ENCODE peak calls at places on chromosomes 12 and 14, in ten cellular contexts. One of them, this sample, is unnamed.

GRCh38 chr14:36069535-36069900 is 107.0 kb downstream of the PTCSC3 start:
- DNase-seq in pulmonary artery endothelial cell: no peak
- DNase-seq in NCI-H226: peak
- DNase-seq in CD4-positive, alpha-beta T cell: no peak
- DNase-seq in NCI-H510A: peak
- DNase-seq in heart left ventricle: no peak
- DNase-seq in uterus: no peak
- DNase-seq in T-helper 17 cell: no peak
- DNase-seq in NCI-H2081: peak
- DNase-seq in LoVo: peak
- DNase-seq in this sample: no peak

GRCh38 chr14:100871234-100872186 is 32.0 kb downstream of the RTL1 start:
- DNase-seq in pulmonary artery endothelial cell: no peak
- DNase-seq in NCI-H226: peak
- DNase-seq in CD4-positive, alpha-beta T cell: no peak
- DNase-seq in NCI-H510A: no peak
- DNase-seq in heart left ventricle: no peak
- DNase-seq in uterus: no peak
- DNase-seq in T-helper 17 cell: no peak
- DNase-seq in NCI-H2081: no peak
- DNase-seq in LoVo: no peak
- DNase-seq in this sample: no peak

GRCh38 chr14:90758028-90758889 is 58.0 kb downstream of the TTC7B start:
- DNase-seq in pulmonary artery endothelial cell: peak
- DNase-seq in NCI-H226: peak
- DNase-seq in CD4-positive, alpha-beta T cell: peak
- DNase-seq in NCI-H510A: peak
- DNase-seq in heart left ventricle: peak
- DNase-seq in uterus: peak
- DNase-seq in T-helper 17 cell: peak
- DNase-seq in NCI-H2081: peak
- DNase-seq in LoVo: peak
- DNase-seq in this sample: no peak

GRCh38 chr12:24714237-24714636 is 234.7 kb downstream of the BCAT1 start:
- DNase-seq in pulmonary artery endothelial cell: no peak
- DNase-seq in NCI-H226: no peak
- DNase-seq in CD4-positive, alpha-beta T cell: no peak
- DNase-seq in NCI-H510A: no peak
- DNase-seq in heart left ventricle: no peak
- DNase-seq in uterus: no peak
- DNase-seq in T-helper 17 cell: no peak
- DNase-seq in NCI-H2081: no peak
- DNase-seq in LoVo: no peak
- DNase-seq in this sample: no peak

GRCh38 chr12:76583301-76583700 is 23.7 kb upstream of the OSBPL8 start:
- DNase-seq in pulmonary artery endothelial cell: no peak
- DNase-seq in NCI-H226: no peak
- DNase-seq in CD4-positive, alpha-beta T cell: no peak
- DNase-seq in NCI-H510A: no peak
- DNase-seq in heart left ventricle: no peak
- DNase-seq in uterus: no peak
- DNase-seq in T-helper 17 cell: no peak
- DNase-seq in NCI-H2081: no peak
- DNase-seq in LoVo: no peak
- DNase-seq in this sample: no peak

GRCh38 chr12:90062799-90063198 is 354.2 kb upstream of the ATP2B1 start:
- DNase-seq in pulmonary artery endothelial cell: no peak
- DNase-seq in NCI-H226: no peak
- DNase-seq in CD4-positive, alpha-beta T cell: no peak
- DNase-seq in NCI-H510A: no peak
- DNase-seq in heart left ventricle: no peak
- DNase-seq in uterus: no peak
- DNase-seq in T-helper 17 cell: no peak
- DNase-seq in NCI-H2081: no peak
- DNase-seq in LoVo: peak
- DNase-seq in this sample: no peak

GRCh38 chr12:27505771-27506170 is 18.2 kb upstream of the PPFIBP1 start:
- DNase-seq in pulmonary artery endothelial cell: no peak
- DNase-seq in NCI-H226: no peak
- DNase-seq in CD4-positive, alpha-beta T cell: no peak
- DNase-seq in NCI-H510A: no peak
- DNase-seq in heart left ventricle: no peak
- DNase-seq in uterus: no peak
- DNase-seq in T-helper 17 cell: no peak
- DNase-seq in NCI-H2081: no peak
- DNase-seq in LoVo: no peak
- DNase-seq in this sample: no peak

GRCh38 chr12:130632582-130633174 is 83.4 kb downstream of the RIMBP2 start:
- DNase-seq in pulmonary artery endothelial cell: no peak
- DNase-seq in NCI-H226: no peak
- DNase-seq in CD4-positive, alpha-beta T cell: no peak
- DNase-seq in NCI-H510A: peak
- DNase-seq in heart left ventricle: no peak
- DNase-seq in uterus: no peak
- DNase-seq in T-helper 17 cell: no peak
- DNase-seq in NCI-H2081: peak
- DNase-seq in LoVo: no peak
- DNase-seq in this sample: no peak

GRCh38 chr12:89411846-89412245 is 59.5 kb upstream of the DUSP6 start:
- DNase-seq in pulmonary artery endothelial cell: no peak
- DNase-seq in NCI-H226: no peak
- DNase-seq in CD4-positive, alpha-beta T cell: no peak
- DNase-seq in NCI-H510A: no peak
- DNase-seq in heart left ventricle: no peak
- DNase-seq in uterus: no peak
- DNase-seq in T-helper 17 cell: no peak
- DNase-seq in NCI-H2081: no peak
- DNase-seq in LoVo: no peak
- DNase-seq in this sample: no peak

GRCh38 chr12:67520611-67521010 is 127.9 kb upstream of the DYRK2 start:
- DNase-seq in pulmonary artery endothelial cell: no peak
- DNase-seq in NCI-H226: no peak
- DNase-seq in CD4-positive, alpha-beta T cell: no peak
- DNase-seq in NCI-H510A: no peak
- DNase-seq in heart left ventricle: no peak
- DNase-seq in uterus: no peak
- DNase-seq in T-helper 17 cell: no peak
- DNase-seq in NCI-H2081: no peak
- DNase-seq in LoVo: no peak
- DNase-seq in this sample: no peak

GRCh38 chr14:20530771-20531571 is 25.6 kb downstream of the RNASE10 start:
- DNase-seq in pulmonary artery endothelial cell: peak
- DNase-seq in NCI-H226: peak
- DNase-seq in CD4-positive, alpha-beta T cell: peak
- DNase-seq in NCI-H510A: peak
- DNase-seq in heart left ventricle: peak
- DNase-seq in uterus: peak
- DNase-seq in T-helper 17 cell: peak
- DNase-seq in NCI-H2081: peak
- DNase-seq in LoVo: peak
- DNase-seq in this sample: no peak

GRCh38 chr12:51163795-51164194 is 9.1 kb downstream of the TFCP2 start:
- DNase-seq in pulmonary artery endothelial cell: no peak
- DNase-seq in NCI-H226: no peak
- DNase-seq in CD4-positive, alpha-beta T cell: no peak
- DNase-seq in NCI-H510A: no peak
- DNase-seq in heart left ventricle: no peak
- DNase-seq in uterus: no peak
- DNase-seq in T-helper 17 cell: no peak
- DNase-seq in NCI-H2081: no peak
- DNase-seq in LoVo: no peak
- DNase-seq in this sample: no peak

GRCh38 chr12:27549231-27549800 is 25.3 kb downstream of the PPFIBP1 start:
- DNase-seq in pulmonary artery endothelial cell: peak
- DNase-seq in NCI-H226: peak
- DNase-seq in CD4-positive, alpha-beta T cell: no peak
- DNase-seq in NCI-H510A: no peak
- DNase-seq in heart left ventricle: no peak
- DNase-seq in uterus: no peak
- DNase-seq in T-helper 17 cell: no peak
- DNase-seq in NCI-H2081: no peak
- DNase-seq in LoVo: peak
- DNase-seq in this sample: no peak

GRCh38 chr12:100955139-100955538 is 160.6 kb downstream of the ANO4 start:
- DNase-seq in pulmonary artery endothelial cell: no peak
- DNase-seq in NCI-H226: peak
- DNase-seq in CD4-positive, alpha-beta T cell: no peak
- DNase-seq in NCI-H510A: no peak
- DNase-seq in heart left ventricle: no peak
- DNase-seq in uterus: no peak
- DNase-seq in T-helper 17 cell: no peak
- DNase-seq in NCI-H2081: no peak
- DNase-seq in LoVo: no peak
- DNase-seq in this sample: no peak

GRCh38 chr12:103495158-103495782 is 498 bp downstream of the C12orf42 start:
- DNase-seq in pulmonary artery endothelial cell: no peak
- DNase-seq in NCI-H226: no peak
- DNase-seq in CD4-positive, alpha-beta T cell: peak
- DNase-seq in NCI-H510A: peak
- DNase-seq in heart left ventricle: no peak
- DNase-seq in uterus: no peak
- DNase-seq in T-helper 17 cell: peak
- DNase-seq in NCI-H2081: peak
- DNase-seq in LoVo: no peak
- DNase-seq in this sample: no peak

GRCh38 chr14:29339491-29339890 is 572.9 kb downstream of the FOXG1 start:
- DNase-seq in pulmonary artery endothelial cell: no peak
- DNase-seq in NCI-H226: no peak
- DNase-seq in CD4-positive, alpha-beta T cell: no peak
- DNase-seq in NCI-H510A: no peak
- DNase-seq in heart left ventricle: no peak
- DNase-seq in uterus: no peak
- DNase-seq in T-helper 17 cell: no peak
- DNase-seq in NCI-H2081: no peak
- DNase-seq in LoVo: no peak
- DNase-seq in this sample: no peak

GRCh38 chr14:101082436-101083384 is 179.2 kb upstream of the RTL1 start:
- DNase-seq in pulmonary artery endothelial cell: no peak
- DNase-seq in NCI-H226: no peak
- DNase-seq in CD4-positive, alpha-beta T cell: no peak
- DNase-seq in NCI-H510A: no peak
- DNase-seq in heart left ventricle: no peak
- DNase-seq in uterus: no peak
- DNase-seq in T-helper 17 cell: no peak
- DNase-seq in NCI-H2081: no peak
- DNase-seq in LoVo: no peak
- DNase-seq in this sample: no peak

GRCh38 chr14:62654641-62655040 is 390.6 kb downstream of the KCNH5 start:
- DNase-seq in pulmonary artery endothelial cell: no peak
- DNase-seq in NCI-H226: peak
- DNase-seq in CD4-positive, alpha-beta T cell: no peak
- DNase-seq in NCI-H510A: no peak
- DNase-seq in heart left ventricle: no peak
- DNase-seq in uterus: no peak
- DNase-seq in T-helper 17 cell: no peak
- DNase-seq in NCI-H2081: no peak
- DNase-seq in LoVo: no peak
- DNase-seq in this sample: no peak

GRCh38 chr12:120814903-120815429 is 89.2 kb downstream of the SPPL3 start:
- DNase-seq in pulmonary artery endothelial cell: no peak
- DNase-seq in NCI-H226: no peak
- DNase-seq in CD4-positive, alpha-beta T cell: no peak
- DNase-seq in NCI-H510A: no peak
- DNase-seq in heart left ventricle: no peak
- DNase-seq in uterus: no peak
- DNase-seq in T-helper 17 cell: no peak
- DNase-seq in NCI-H2081: peak
- DNase-seq in LoVo: no peak
- DNase-seq in this sample: no peak

GRCh38 chr12:2783936-2784600 is 10.7 kb upstream of the FKBP4 start:
- DNase-seq in pulmonary artery endothelial cell: no peak
- DNase-seq in NCI-H226: no peak
- DNase-seq in CD4-positive, alpha-beta T cell: peak
- DNase-seq in NCI-H510A: peak
- DNase-seq in heart left ventricle: peak
- DNase-seq in uterus: peak
- DNase-seq in T-helper 17 cell: peak
- DNase-seq in NCI-H2081: peak
- DNase-seq in LoVo: peak
- DNase-seq in this sample: no peak

GRCh38 chr14:93970967-93971634 is 5.3 kb downstream of the ASB2 start:
- DNase-seq in pulmonary artery endothelial cell: no peak
- DNase-seq in NCI-H226: no peak
- DNase-seq in CD4-positive, alpha-beta T cell: no peak
- DNase-seq in NCI-H510A: no peak
- DNase-seq in heart left ventricle: no peak
- DNase-seq in uterus: no peak
- DNase-seq in T-helper 17 cell: no peak
- DNase-seq in NCI-H2081: no peak
- DNase-seq in LoVo: no peak
- DNase-seq in this sample: no peak

GRCh38 chr14:23121401-23121800 is 2.3 kb upstream of the CEBPE start:
- DNase-seq in pulmonary artery endothelial cell: peak
- DNase-seq in NCI-H226: peak
- DNase-seq in CD4-positive, alpha-beta T cell: no peak
- DNase-seq in NCI-H510A: no peak
- DNase-seq in heart left ventricle: peak
- DNase-seq in uterus: peak
- DNase-seq in T-helper 17 cell: no peak
- DNase-seq in NCI-H2081: no peak
- DNase-seq in LoVo: no peak
- DNase-seq in this sample: peak

GRCh38 chr14:104979758-104980591 is 1.8 kb upstream of the AHNAK2 start:
- DNase-seq in pulmonary artery endothelial cell: no peak
- DNase-seq in NCI-H226: peak
- DNase-seq in CD4-positive, alpha-beta T cell: no peak
- DNase-seq in NCI-H510A: no peak
- DNase-seq in heart left ventricle: no peak
- DNase-seq in uterus: peak
- DNase-seq in T-helper 17 cell: no peak
- DNase-seq in NCI-H2081: no peak
- DNase-seq in LoVo: peak
- DNase-seq in this sample: no peak

GRCh38 chr12:6056406-6057211 is 67.9 kb downstream of the VWF start:
- DNase-seq in pulmonary artery endothelial cell: no peak
- DNase-seq in NCI-H226: no peak
- DNase-seq in CD4-positive, alpha-beta T cell: peak
- DNase-seq in NCI-H510A: no peak
- DNase-seq in heart left ventricle: no peak
- DNase-seq in uterus: no peak
- DNase-seq in T-helper 17 cell: no peak
- DNase-seq in NCI-H2081: no peak
- DNase-seq in LoVo: no peak
- DNase-seq in this sample: no peak

GRCh38 chr12:65194949-65195348 is 25.6 kb downstream of the LEMD3 start:
- DNase-seq in pulmonary artery endothelial cell: no peak
- DNase-seq in NCI-H226: no peak
- DNase-seq in CD4-positive, alpha-beta T cell: no peak
- DNase-seq in NCI-H510A: no peak
- DNase-seq in heart left ventricle: no peak
- DNase-seq in uterus: no peak
- DNase-seq in T-helper 17 cell: no peak
- DNase-seq in NCI-H2081: no peak
- DNase-seq in LoVo: no peak
- DNase-seq in this sample: no peak

GRCh38 chr14:69895109-69895508 is 15.9 kb downstream of the SMOC1 start:
- DNase-seq in pulmonary artery endothelial cell: no peak
- DNase-seq in NCI-H226: no peak
- DNase-seq in CD4-positive, alpha-beta T cell: no peak
- DNase-seq in NCI-H510A: no peak
- DNase-seq in heart left ventricle: no peak
- DNase-seq in uterus: no peak
- DNase-seq in T-helper 17 cell: no peak
- DNase-seq in NCI-H2081: no peak
- DNase-seq in LoVo: no peak
- DNase-seq in this sample: no peak

GRCh38 chr14:100816286-100816949 is 9.5 kb upstream of the MEG3 start:
- DNase-seq in pulmonary artery endothelial cell: no peak
- DNase-seq in NCI-H226: no peak
- DNase-seq in CD4-positive, alpha-beta T cell: no peak
- DNase-seq in NCI-H510A: no peak
- DNase-seq in heart left ventricle: no peak
- DNase-seq in uterus: no peak
- DNase-seq in T-helper 17 cell: no peak
- DNase-seq in NCI-H2081: no peak
- DNase-seq in LoVo: no peak
- DNase-seq in this sample: no peak

GRCh38 chr14:35197015-35197414 is 74.7 kb downstream of the PRORP start:
- DNase-seq in pulmonary artery endothelial cell: no peak
- DNase-seq in NCI-H226: peak
- DNase-seq in CD4-positive, alpha-beta T cell: no peak
- DNase-seq in NCI-H510A: no peak
- DNase-seq in heart left ventricle: no peak
- DNase-seq in uterus: no peak
- DNase-seq in T-helper 17 cell: no peak
- DNase-seq in NCI-H2081: no peak
- DNase-seq in LoVo: peak
- DNase-seq in this sample: no peak